ENCODE peak calls at places on chromosome 11, in six cellular contexts. G is brain microvascular endothelial cell, B is colonic mucosa, I is cardiac muscle cell, A is AG04450, E is chondrocyte. Y is an unnamed sample.
A peak's percentile ranks its signal among the peaks of the same experiment; 100 is the strongest.

GRCh38 chr11:47551086-47551485 is 1.8 kb downstream of the CELF1 start:
- DNase-seq in G (no peak), B (no peak), I (peak; percentile 47), A (no peak), E (no peak), Y (no peak)

GRCh38 chr11:93444671-93445073 is 98.5 kb downstream of the SMCO4 start:
- DNase-seq in G (peak; percentile 10), B (peak; percentile 40), I (peak; percentile 23), A (no peak), E (no peak), Y (no peak)

GRCh38 chr11:36060926-36061325 is 117.1 kb downstream of the LDLRAD3 start:
- DNase-seq in G (no peak), B (no peak), I (peak; percentile 48), A (no peak), E (no peak), Y (no peak)

GRCh38 chr11:116275634-116276033 is 497.2 kb downstream of the BUD13 start:
- DNase-seq in G (no peak), B (no peak), I (no peak), A (no peak), E (no peak), Y (no peak)

GRCh38 chr11:122663764-122664163 is 8.2 kb downstream of the UBASH3B start:
- DNase-seq in G (no peak), B (no peak), I (no peak), A (no peak), E (no peak), Y (no peak)

GRCh38 chr11:74443071-74443864 is 24.1 kb downstream of the KCNE3 start:
- DNase-seq in G (peak; percentile 14), B (peak; percentile 69), I (peak; percentile 27), A (no peak), E (no peak), Y (no peak)

GRCh38 chr11:79374707-79375106 is 66.1 kb downstream of the TENM4 start:
- DNase-seq in G (no peak), B (no peak), I (no peak), A (no peak), E (no peak), Y (no peak)

GRCh38 chr11:37500425-37500824 is 902.4 kb upstream of the RAG2 start:
- DNase-seq in G (no peak), B (no peak), I (no peak), A (no peak), E (no peak), Y (no peak)

GRCh38 chr11:79054636-79055035 is 386.2 kb downstream of the TENM4 start:
- DNase-seq in G (peak; percentile 68), B (no peak), I (peak; percentile 42), A (peak; percentile 37), E (no peak), Y (no peak)

GRCh38 chr11:64970731-64971151 is 1.2 kb downstream of the MAJIN start:
- DNase-seq in G (no peak), B (peak; percentile 61), I (no peak), A (no peak), E (no peak), Y (no peak)

GRCh38 chr11:62217191-62217748 is 8.8 kb downstream of the SCGB2A1 start:
- DNase-seq in G (no peak), B (no peak), I (peak; percentile 29), A (no peak), E (no peak), Y (no peak)

GRCh38 chr11:86559311-86559945 is 113.0 kb downstream of the ME3 start:
- DNase-seq in G (peak; percentile 94), B (no peak), I (peak; percentile 95), A (no peak), E (no peak), Y (no peak)

GRCh38 chr11:36051235-36052072 is 107.6 kb downstream of the LDLRAD3 start:
- DNase-seq in G (no peak), B (no peak), I (no peak), A (no peak), E (no peak), Y (no peak)

GRCh38 chr11:73185680-73186293 is 32.3 kb upstream of the P2RY2 start:
- DNase-seq in G (peak; percentile 42), B (no peak), I (peak; percentile 38), A (peak; percentile 27), E (no peak), Y (no peak)

GRCh38 chr11:100805509-100806199 is 118.6 kb downstream of the ARHGAP42 start:
- DNase-seq in G (no peak), B (no peak), I (peak; percentile 31), A (no peak), E (no peak), Y (no peak)

GRCh38 chr11:121032546-121032945 is 8.6 kb downstream of the TBCEL start:
- DNase-seq in G (no peak), B (no peak), I (no peak), A (no peak), E (no peak), Y (no peak)
- TF ChIP-seq CTCF in G (no peak), B (no peak), I (no peak), A (no peak), E (no peak), Y (peak; percentile 21)

GRCh38 chr11:2312232-2313042 is 10.6 kb downstream of the TSPAN32 start:
- DNase-seq in G (peak; percentile 16), B (no peak), I (peak; percentile 40), A (no peak), E (no peak), Y (no peak)
- TF ChIP-seq CTCF in G (no peak), B (no peak), I (no peak), A (no peak), E (peak; percentile 29), Y (no peak)

DNA sequence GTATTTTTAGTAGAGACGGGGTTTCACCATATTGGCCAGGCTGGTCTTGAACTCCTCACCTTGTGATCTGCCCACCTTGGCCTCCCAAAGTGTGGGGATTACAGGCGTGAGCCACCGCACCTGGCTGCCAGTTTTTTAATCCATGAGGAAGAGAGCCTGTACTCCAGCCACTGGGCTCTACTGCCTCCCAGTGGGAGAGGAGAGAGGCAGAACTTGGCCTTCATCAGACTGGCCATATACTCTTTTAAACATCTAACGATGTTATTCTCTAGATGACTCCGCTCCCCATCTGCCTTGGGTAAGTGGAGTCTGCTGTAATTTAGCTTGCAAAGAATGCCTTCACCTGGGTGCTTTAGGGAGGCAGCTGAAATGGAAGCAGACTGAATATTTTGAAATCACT is 34.6 kb downstream of the SLC6A5 start:
- DNase-seq in G (no peak), B (no peak), I (peak; percentile 47), A (no peak), E (no peak), Y (no peak)
- TF ChIP-seq CTCF in G (no peak), B (no peak), I (peak; percentile 60), A (no peak), E (no peak), Y (peak; percentile 33)

GRCh38 chr11:107780775-107781174 is 68.9 kb upstream of the SLN start:
- DNase-seq in G (no peak), B (no peak), I (peak; percentile 5), A (no peak), E (no peak), Y (no peak)
- TF ChIP-seq CTCF in G (peak; percentile 2), B (no peak), I (no peak), A (no peak), E (peak; percentile 40), Y (no peak)

DNA sequence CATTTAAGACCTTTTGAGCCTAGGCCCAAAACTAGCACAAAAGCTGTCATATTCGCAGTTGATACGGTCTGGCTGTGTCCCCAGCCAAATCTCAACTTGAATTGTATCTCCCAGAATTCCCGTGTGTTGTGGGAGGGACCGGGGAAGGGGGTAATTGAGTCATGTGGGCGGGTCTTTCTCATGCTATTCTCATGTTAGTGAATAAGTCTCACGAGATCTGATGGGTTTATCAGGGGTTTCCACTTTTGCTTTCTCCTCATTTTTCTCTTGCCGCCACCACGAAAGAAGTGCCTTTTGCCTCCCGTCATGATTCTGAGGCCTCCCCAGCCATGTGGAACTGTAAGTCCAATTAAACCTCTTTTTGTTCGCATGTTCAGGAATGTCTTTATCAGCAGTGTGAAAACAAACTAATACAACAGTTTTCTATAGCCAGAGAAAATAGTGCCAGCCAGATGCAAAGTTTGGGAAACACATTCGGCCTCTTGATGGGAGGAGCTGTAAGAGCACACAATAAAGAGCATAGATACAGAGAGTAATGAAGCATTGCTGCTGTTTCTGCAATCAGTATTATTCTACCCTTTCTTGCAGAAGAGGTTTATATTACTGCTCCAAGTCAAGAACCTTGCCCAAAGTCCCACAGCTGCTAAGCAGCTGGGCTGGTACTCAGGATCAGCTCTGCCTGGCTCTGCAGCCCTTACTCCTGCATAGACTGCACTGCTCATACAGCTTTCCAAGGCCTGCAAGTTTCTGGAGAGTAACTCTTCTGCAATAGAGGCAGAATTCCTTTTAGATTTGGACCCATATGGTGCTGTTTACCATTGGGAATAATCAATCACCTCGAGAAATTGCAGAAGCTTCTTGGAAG is 2.0 kb upstream of the ZNF195 start:
- DNase-seq in G (peak; percentile 55), B (peak; percentile 30), I (peak; percentile 12), A (no peak), E (no peak), Y (no peak)
- TF ChIP-seq CTCF in G (no peak), B (no peak), I (no peak), A (no peak), E (no peak), Y (no peak)